ENCODE peak calls at places on chromosomes 3 and 15, in four cellular contexts. One of them, this sample, is unnamed.

GRCh38 chr3:83011471-83011870 is 1250.0 kb upstream of the GBE1 start:
- DNase-seq in Peyer's patch: no peak
- DNase-seq in IMR-90: no peak
- DNase-seq in lower leg skin: no peak
- DNase-seq in this sample: no peak

GRCh38 chr15:46996331-46996730 is 721.0 kb upstream of the SEMA6D start:
- DNase-seq in Peyer's patch: no peak
- DNase-seq in IMR-90: no peak
- DNase-seq in lower leg skin: no peak
- DNase-seq in this sample: no peak

GRCh38 chr3:38549082-38549481 is 52.9 kb downstream of the EXOG start:
- DNase-seq in Peyer's patch: no peak
- DNase-seq in IMR-90: no peak
- DNase-seq in lower leg skin: peak
- DNase-seq in this sample: no peak

GRCh38 chr3:179768080-179768479 is 115.2 kb downstream of the USP13 start:
- DNase-seq in Peyer's patch: no peak
- DNase-seq in IMR-90: peak
- DNase-seq in lower leg skin: no peak
- DNase-seq in this sample: no peak

GRCh38 chr3:126376464-126376863 is 18.2 kb upstream of the CFAP100 start:
- DNase-seq in Peyer's patch: no peak
- DNase-seq in IMR-90: no peak
- DNase-seq in lower leg skin: peak
- DNase-seq in this sample: no peak

GRCh38 chr3:8579101-8579500 is 65.5 kb downstream of the SSUH2 start:
- DNase-seq in Peyer's patch: no peak
- DNase-seq in IMR-90: peak
- DNase-seq in lower leg skin: no peak
- DNase-seq in this sample: no peak

GRCh38 chr3:123201223-123201556 is 553 bp upstream of the SEC22A start:
- DNase-seq in Peyer's patch: no peak
- DNase-seq in IMR-90: no peak
- DNase-seq in lower leg skin: no peak
- DNase-seq in this sample: no peak

GRCh38 chr3:41508063-41508696 is 308.9 kb downstream of the CTNNB1 start:
- DNase-seq in Peyer's patch: no peak
- DNase-seq in IMR-90: no peak
- DNase-seq in lower leg skin: no peak
- DNase-seq in this sample: no peak

GRCh38 chr3:34284959-34285358 is 486.5 kb downstream of the PDCD6IP start:
- DNase-seq in Peyer's patch: no peak
- DNase-seq in IMR-90: no peak
- DNase-seq in lower leg skin: no peak
- DNase-seq in this sample: no peak

GRCh38 chr15:64521726-64522164 is 61.4 kb downstream of the ZNF609 start:
- DNase-seq in Peyer's patch: no peak
- DNase-seq in IMR-90: peak
- DNase-seq in lower leg skin: no peak
- DNase-seq in this sample: no peak

GRCh38 chr3:96209703-96210102 is 604.7 kb upstream of the EPHA6 start:
- DNase-seq in Peyer's patch: no peak
- DNase-seq in IMR-90: no peak
- DNase-seq in lower leg skin: no peak
- DNase-seq in this sample: no peak

GRCh38 chr15:44535509-44536297 is 1.2 kb upstream of the EIF3J start:
- DNase-seq in Peyer's patch: peak
- DNase-seq in IMR-90: no peak
- DNase-seq in lower leg skin: no peak
- DNase-seq in this sample: peak

GRCh38 chr15:99181544-99181943 is 67.8 kb downstream of the TTC23 start:
- DNase-seq in Peyer's patch: no peak
- DNase-seq in IMR-90: no peak
- DNase-seq in lower leg skin: no peak
- DNase-seq in this sample: peak

GRCh38 chr3:66029443-66029842 is 9.3 kb downstream of the MAGI1 start:
- DNase-seq in Peyer's patch: peak
- DNase-seq in IMR-90: peak
- DNase-seq in lower leg skin: no peak
- DNase-seq in this sample: no peak
- H3K4me3 ChIP-seq in Peyer's patch: no peak
- H3K4me3 ChIP-seq in IMR-90: no peak
- H3K4me3 ChIP-seq in lower leg skin: no peak
- H3K4me3 ChIP-seq in this sample: no peak

GRCh38 chr3:81152156-81152555 is 609.3 kb downstream of the GBE1 start:
- DNase-seq in Peyer's patch: no peak
- DNase-seq in IMR-90: no peak
- DNase-seq in lower leg skin: no peak
- DNase-seq in this sample: no peak
- TF ChIP-seq POLR2A in Peyer's patch: no peak
- TF ChIP-seq POLR2A in IMR-90: no peak
- TF ChIP-seq POLR2A in lower leg skin: no peak
- TF ChIP-seq POLR2A in this sample: no peak

GRCh38 chr3:158103131-158103955 is 2.9 kb downstream of the SHOX2 start:
- DNase-seq in Peyer's patch: peak
- DNase-seq in IMR-90: no peak
- DNase-seq in lower leg skin: peak
- DNase-seq in this sample: peak
- H3K4me3 ChIP-seq in Peyer's patch: peak
- H3K4me3 ChIP-seq in IMR-90: no peak
- H3K4me3 ChIP-seq in lower leg skin: no peak
- H3K4me3 ChIP-seq in this sample: no peak

GRCh38 chr3:176075046-176075445 is 1122.2 kb downstream of the TBL1XR1 start:
- DNase-seq in Peyer's patch: no peak
- DNase-seq in IMR-90: peak
- DNase-seq in lower leg skin: no peak
- DNase-seq in this sample: no peak
- TF ChIP-seq POLR2A in Peyer's patch: no peak
- TF ChIP-seq POLR2A in IMR-90: no peak
- TF ChIP-seq POLR2A in lower leg skin: no peak
- TF ChIP-seq POLR2A in this sample: no peak